ENCODE peak calls at places on chromosomes 13 and 19, in nine cellular contexts. I is kidney tubule cell; A is mesendoderm; P is NCI-H345; Q is activated T-helper 9 cell treated with anti-CD3 and anti-CD28 coated beads, Interleukin-2, amount 50 U/mL, for 16 hours; W is smooth muscle cell of the brain vasculature; F is EH; E is T-cell; Y is amygdala. N is an unnamed sample.

GRCh38 chr19:51784922-51785690 is 9.9 kb upstream of the FPR3 start:
- DNase-seq in I (peak), W (no peak), F (peak), P (no peak), Y (no peak), E (no peak), A (no peak), Q (peak), N (peak)

GRCh38 chr19:6668696-6669095 is 1.3 kb downstream of the TNFSF14 start:
- DNase-seq in Q (no peak), Y (no peak), F (no peak), E (no peak), W (no peak), I (no peak), A (no peak), P (no peak), N (no peak)

GRCh38 chr19:51096473-51097165 is 11.6 kb downstream of the CTU1 start:
- DNase-seq in W (no peak), I (no peak), Q (no peak), E (no peak), Y (no peak), P (no peak), F (no peak), A (peak), N (no peak)

GRCh38 chr19:18392417-18392816 is 5.0 kb downstream of the LRRC25 start:
- DNase-seq in A (no peak), W (no peak), E (no peak), F (no peak), Q (no peak), Y (no peak), P (no peak), I (no peak), N (peak)

GRCh38 chr13:25840261-25840660 is 211.6 kb downstream of the SHISA2 start:
- DNase-seq in Q (no peak), A (no peak), F (no peak), W (no peak), E (no peak), Y (no peak), I (peak), P (no peak), N (no peak)

GRCh38 chr13:80360298-80360827 is 19.4 kb upstream of the SPRY2 start:
- DNase-seq in E (no peak), W (no peak), A (no peak), P (peak), Y (no peak), F (no peak), Q (no peak), I (no peak), N (no peak)

GRCh38 chr13:71864094-71864980 is 2.7 kb downstream of the DACH1 start:
- DNase-seq in A (peak), I (no peak), P (peak), W (no peak), F (no peak), Y (peak), E (no peak), Q (no peak), N (peak)

GRCh38 chr13:30864352-30865130 is 41.5 kb upstream of the MEDAG start:
- DNase-seq in W (peak), E (no peak), I (peak), P (no peak), A (peak), F (peak), Y (no peak), Q (no peak), N (no peak)

GRCh38 chr19:40610396-40611064 is 9.4 kb downstream of the LTBP4 start:
- DNase-seq in E (peak), A (no peak), Y (no peak), I (no peak), F (no peak), W (no peak), P (peak), Q (peak), N (peak)

GRCh38 chr13:113117956-113118327 is 4.7 kb upstream of the F10 start:
- DNase-seq in P (no peak), I (no peak), W (no peak), Q (no peak), A (no peak), F (no peak), E (no peak), Y (no peak), N (peak)

GRCh38 chr13:31756346-31756745 is 17.0 kb downstream of the RXFP2 start:
- DNase-seq in A (no peak), I (peak), E (no peak), P (no peak), F (peak), Y (no peak), W (no peak), Q (no peak), N (no peak)

GRCh38 chr19:50537769-50538230 is 24.1 kb upstream of the ASPDH start:
- DNase-seq in Y (peak), W (peak), P (peak), E (peak), F (peak), I (peak), A (peak), Q (peak), N (peak)

GRCh38 chr19:6572217-6572616 is 18.7 kb downstream of the CD70 start:
- DNase-seq in F (no peak), Y (peak), A (peak), Q (no peak), W (no peak), I (no peak), E (no peak), P (no peak), N (no peak)

GRCh38 chr13:110234532-110234931 is 72.4 kb downstream of the COL4A1 start:
- DNase-seq in E (no peak), W (no peak), Y (no peak), F (no peak), Q (no peak), P (no peak), A (no peak), I (no peak), N (no peak)

GRCh38 chr13:65808061-65808460 is 1422.1 kb downstream of the PCDH9 start:
- DNase-seq in Y (no peak), F (peak), A (no peak), E (no peak), I (peak), Q (no peak), P (no peak), W (no peak), N (no peak)

GRCh38 chr19:1780272-1780957 is 27.1 kb downstream of the ONECUT3 start:
- DNase-seq in W (no peak), F (peak), E (no peak), I (peak), Q (no peak), A (peak), Y (no peak), P (no peak), N (no peak)

GRCh38 chr13:73433893-73434292 is 375.1 kb downstream of the KLF5 start:
- DNase-seq in F (no peak), P (no peak), W (no peak), Y (no peak), A (no peak), Q (no peak), E (no peak), I (no peak), N (no peak)

GRCh38 chr19:50693064-50693975 is 26.3 kb downstream of the SHANK1 start:
- DNase-seq in I (no peak), Y (no peak), E (no peak), A (no peak), W (no peak), F (no peak), P (no peak), Q (no peak), N (peak)

GRCh38 chr19:12703056-12703455 is 6.6 kb upstream of the FBXW9 start:
- DNase-seq in F (peak), P (no peak), Q (no peak), E (no peak), W (no peak), Y (no peak), I (peak), A (peak), N (no peak)

GRCh38 chr13:99314640-99315176 is 7.5 kb upstream of the GPR183 start:
- DNase-seq in Y (no peak), Q (peak), W (no peak), I (no peak), F (peak), P (no peak), A (no peak), E (peak), N (no peak)

GRCh38 chr19:30419581-30420180 is 47.5 kb downstream of the ZNF536 start:
- DNase-seq in A (no peak), E (no peak), W (no peak), P (no peak), I (peak), F (no peak), Y (peak), Q (no peak), N (no peak)

GRCh38 chr19:17339088-17339741 is 1.9 kb downstream of the GTPBP3 start:
- DNase-seq in Y (no peak), F (no peak), P (no peak), Q (peak), A (peak), I (no peak), W (no peak), E (peak), N (no peak)

GRCh38 chr13:109483369-109483768 is 303.0 kb downstream of the IRS2 start:
- DNase-seq in I (no peak), W (no peak), Q (no peak), F (no peak), Y (no peak), P (no peak), A (no peak), E (no peak), N (no peak)

GRCh38 chr19:3450796-3451411 is 29.4 kb downstream of the SMIM24 start:
- DNase-seq in Y (no peak), P (no peak), F (peak), I (peak), E (no peak), W (peak), A (no peak), Q (no peak), N (peak)

GRCh38 chr13:83589816-83590215 is 292.5 kb downstream of the SLITRK1 start:
- DNase-seq in W (no peak), P (no peak), A (no peak), Q (no peak), Y (no peak), E (no peak), F (no peak), I (no peak), N (no peak)

N was measured in upper lobe of left lung.